ENCODE peak calls at places on chromosomes 5 and 9, in eight cellular contexts. B, M, R, F, Y, O, A and D are unnamed samples.

GRCh38 chr5:72063219-72063819 is 44.0 kb upstream of the MAP1B start:
- DNase-seq in O (no peak), M (no peak), R (peak; percentile 32), F (peak; percentile 52), A (no peak), Y (no peak), B (no peak), D (no peak)

GRCh38 chr5:65076251-65076869 is 307.6 kb downstream of the CWC27 start:
- DNase-seq in O (peak; percentile 13), M (peak; percentile 43), B (no peak), R (peak; percentile 27), Y (no peak), A (peak; percentile 17), F (peak; percentile 82), D (no peak)

GRCh38 chr5:153658151-153658550 is 167.7 kb downstream of the GRIA1 start:
- DNase-seq in O (no peak), Y (no peak), R (no peak), A (no peak), M (no peak), B (no peak), F (no peak), D (no peak)

GRCh38 chr9:126965541-126966428 is 51.2 kb downstream of the RALGPS1 start:
- DNase-seq in O (peak; percentile 55), A (peak; percentile 25), R (peak; percentile 52), Y (peak; percentile 33), B (peak; percentile 46), F (no peak), M (peak; percentile 80), D (no peak)

GRCh38 chr5:127014573-127014972 is 15.8 kb downstream of the MARCHF3 start:
- DNase-seq in M (no peak), O (no peak), R (no peak), Y (no peak), B (no peak), A (no peak), F (no peak), D (no peak)

GRCh38 chr9:136903041-136903554 is 16.8 kb downstream of the TRAF2 start:
- DNase-seq in A (no peak), F (no peak), M (peak; percentile 49), Y (no peak), R (no peak), O (no peak), B (peak; percentile 55), D (no peak)

GRCh38 chr9:127384016-127384730 is 12.8 kb upstream of the SLC2A8 start:
- DNase-seq in A (no peak), R (no peak), Y (no peak), M (no peak), F (peak; percentile 5), B (no peak), O (no peak), D (no peak)

GRCh38 chr9:110016340-110016739 is 191.6 kb downstream of the C9orf152 start:
- DNase-seq in R (no peak), A (no peak), Y (no peak), B (no peak), M (no peak), O (no peak), F (no peak), D (no peak)

GRCh38 chr5:135005076-135005475 is 29.0 kb downstream of the PITX1 start:
- DNase-seq in F (no peak), B (no peak), M (no peak), O (no peak), R (no peak), Y (no peak), A (no peak), D (no peak)

GRCh38 chr9:113011911-113012381 is at the start of gene ZNF883:
- DNase-seq in F (peak; percentile 42), B (peak; percentile 30), A (peak; percentile 33), Y (peak; percentile 33), R (peak; percentile 68), M (peak; percentile 41), O (no peak), D (no peak)

GRCh38 chr9:121963542-121963995 is 129.5 kb downstream of the TTLL11 start:
- DNase-seq in M (no peak), A (no peak), B (no peak), F (no peak), Y (no peak), O (no peak), R (no peak), D (no peak)

GRCh38 chr9:21110708-21111576 is 30.7 kb downstream of the IFNW1 start:
- DNase-seq in O (peak; percentile 62), R (no peak), A (no peak), F (no peak), M (peak; percentile 40), Y (no peak), B (no peak), D (no peak)

GRCh38 chr9:115921301-115921700 is 232.3 kb upstream of the PAPPA start:
- DNase-seq in R (no peak), Y (no peak), F (no peak), O (no peak), B (no peak), M (no peak), A (no peak), D (no peak)

GRCh38 chr5:178630475-178630930 is 3.7 kb upstream of the CLK4 start:
- DNase-seq in Y (no peak), A (no peak), O (no peak), F (no peak), R (no peak), B (no peak), M (no peak), D (no peak)

GRCh38 chr5:139271201-139272027 is 22.1 kb upstream of the MATR3 start:
- DNase-seq in F (no peak), B (no peak), R (no peak), M (no peak), A (no peak), O (no peak), Y (no peak), D (no peak)

GRCh38 chr5:165579911-165580310 is 2074.5 kb downstream of the MAT2B start:
- DNase-seq in A (no peak), F (no peak), B (no peak), R (no peak), M (no peak), Y (no peak), O (no peak), D (no peak)

DNA sequence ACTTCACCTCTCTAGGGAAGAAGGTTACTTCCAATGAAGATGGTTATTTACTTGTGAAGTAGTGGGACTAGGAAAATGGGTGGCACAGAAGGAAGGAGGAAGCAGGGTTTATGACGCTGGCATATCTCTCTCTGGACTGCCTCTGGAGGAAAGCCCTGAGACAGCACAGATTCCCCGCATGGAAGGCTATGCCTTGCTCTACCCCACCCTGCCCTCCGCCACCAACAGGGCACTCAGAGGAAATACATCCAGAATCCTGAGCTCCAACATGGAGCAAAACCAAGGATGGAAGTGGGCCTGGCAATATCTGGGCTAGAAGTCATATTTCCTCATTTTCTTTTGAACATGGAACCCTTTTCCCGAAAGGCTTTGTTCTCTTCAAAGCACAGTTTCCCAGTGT is 346.9 kb downstream of the ZSWIM6 start:
- DNase-seq in F (no peak), Y (no peak), B (no peak), R (no peak), M (peak; percentile 22), O (no peak), A (peak; percentile 46), D (no peak)
- H3K4me3 ChIP-seq in F (no peak overlapping the region), Y (no peak overlapping the region), B (no peak overlapping the region), R (no peak overlapping the region), M (no peak overlapping the region), O (no peak overlapping the region), A (no peak overlapping the region), D (no peak overlapping the region)

DNA sequence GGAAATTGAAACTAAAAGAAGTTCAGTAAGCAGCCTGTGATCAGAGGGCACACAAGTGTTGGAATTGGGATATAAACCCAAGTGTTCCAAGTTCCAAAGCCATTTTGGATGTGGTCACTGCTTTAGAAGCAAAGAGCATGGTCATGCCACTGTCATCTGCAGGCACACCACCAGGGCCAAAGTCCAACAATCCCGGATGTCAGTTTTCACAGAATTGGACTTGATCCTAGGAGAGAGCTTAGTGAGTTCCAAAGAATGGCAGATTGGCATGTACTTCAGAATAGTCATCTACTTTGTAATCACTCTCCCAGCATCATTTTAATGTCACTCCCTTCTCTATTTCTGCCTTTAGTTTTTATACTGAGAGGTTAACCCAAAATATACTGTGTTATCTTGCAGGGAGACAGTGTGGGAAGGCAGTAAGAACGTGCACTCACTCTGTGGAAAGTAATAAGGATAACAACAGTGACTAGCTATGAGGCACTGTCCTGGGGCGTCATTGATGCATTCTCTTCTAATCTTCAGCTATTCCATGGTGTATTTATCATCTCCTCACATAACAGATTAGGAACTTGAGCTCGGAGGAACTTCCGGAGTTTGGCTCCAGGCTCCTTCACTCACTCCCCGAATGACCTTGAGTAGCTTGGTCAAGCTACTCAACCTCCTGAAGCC is 388.0 kb downstream of the ACTL7B start:
- DNase-seq in R (no peak), B (no peak), Y (no peak), M (no peak), F (no peak), O (no peak), A (peak; percentile 61), D (no peak)
- TF ChIP-seq EP300 in R (no peak), B (no peak), Y (no peak), M (no peak), F (no peak), O (no peak), A (no peak), D (no peak)

GRCh38 chr9:124511426-124511840 is 4.2 kb upstream of the NR5A1 start:
- DNase-seq in R (no peak), F (peak; percentile 52), Y (no peak), M (no peak), A (no peak), B (no peak), O (no peak), D (no peak)
- TF ChIP-seq CTCF in R (no peak), F (peak; percentile 41), Y (no peak), M (no peak), A (no peak), B (no peak), O (no peak), D (no peak)

GRCh38 chr5:180866985-180867384 is 5.9 kb upstream of the ZFP62 start:
- DNase-seq in M (no peak), Y (no peak), F (no peak), R (no peak), A (peak; percentile 38), O (no peak), B (no peak), D (no peak)

GRCh38 chr5:180866296-180866695 is 5.2 kb upstream of the ZFP62 start:
- DNase-seq in A (no peak), O (no peak), M (peak; percentile 19), Y (no peak), R (no peak), F (no peak), B (no peak), D (no peak)

GRCh38 chr5:180860273-180860886 is 696 bp downstream of the ZFP62 start:
- DNase-seq in B (no peak), A (peak; percentile 42), F (peak; percentile 66), R (peak; percentile 31), Y (peak; percentile 51), M (peak; percentile 62), O (no peak), D (no peak)

GRCh38 chr5:180860887-180861822 is at the start of gene ZFP62:
- DNase-seq in O (peak; percentile 72), F (peak; percentile 89), M (peak; percentile 77), B (peak; percentile 93), Y (peak; percentile 88), R (peak; percentile 92), A (peak; percentile 94), D (peak; percentile 93)

DNA sequence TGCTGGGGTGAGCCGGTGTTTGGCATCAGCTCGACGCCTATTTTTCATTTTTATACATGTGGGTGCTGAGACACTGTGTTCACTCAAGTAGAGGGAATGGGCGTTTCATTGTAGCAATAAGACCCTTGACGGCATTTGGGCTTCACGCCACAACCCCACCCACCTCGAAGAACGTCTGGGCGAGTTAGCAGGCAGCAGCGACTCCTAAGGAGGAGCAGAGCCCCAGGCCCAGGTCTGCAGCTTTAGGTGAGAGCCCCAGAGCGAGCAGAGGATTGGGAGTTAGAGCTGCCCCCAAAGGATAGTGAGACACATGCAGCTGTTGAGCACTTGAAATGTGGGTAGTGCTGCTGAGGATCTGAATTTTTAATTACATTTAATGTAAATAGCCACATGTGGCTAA is 1.6 kb upstream of the ZFP62 start:
- DNase-seq in O (no peak), F (peak; percentile 19), R (peak; percentile 26), A (no peak), Y (no peak), B (no peak), M (no peak), D (no peak)
- H3K4me3 ChIP-seq in O (no peak overlapping the region), F (no peak overlapping the region), R (no peak overlapping the region), A (no peak overlapping the region), Y (no peak overlapping the region), B (no peak overlapping the region), M (no peak overlapping the region), D (no peak overlapping the region)